ENCODE peak calls at places on chromosomes 12 and 14, in five cellular contexts. R, K, J, Q and V are unnamed samples.

GRCh38 chr12:47730341-47730744 is 5.1 kb upstream of the ENDOU start:
- DNase-seq in R (peak; percentile 61), K (no peak), J (no peak), Q (no peak), V (no peak)

GRCh38 chr14:28515571-28515970 is 251.0 kb upstream of the FOXG1 start:
- DNase-seq in R (no peak), K (no peak), J (no peak), Q (no peak), V (no peak)

GRCh38 chr12:68331500-68331868 is 678 bp downstream of the MDM1 start:
- DNase-seq in R (no peak), K (no peak), J (no peak), Q (no peak), V (no peak)

GRCh38 chr12:121808623-121809022 is 4.8 kb downstream of the SETD1B start:
- DNase-seq in R (no peak), K (no peak), J (no peak), Q (no peak), V (no peak)

GRCh38 chr12:79908366-79908765 is 26.5 kb downstream of the PPP1R12A start:
- DNase-seq in R (no peak), K (no peak), J (no peak), Q (no peak), V (no peak)

GRCh38 chr14:87797001-87797400 is 196.0 kb downstream of the GALC start:
- DNase-seq in R (no peak), K (no peak), J (no peak), Q (no peak), V (no peak)

GRCh38 chr12:58386136-58386535 is 444.8 kb downstream of the ATP23 start:
- DNase-seq in R (no peak), K (no peak), J (no peak), Q (no peak), V (no peak)

GRCh38 chr12:90010089-90010488 is 301.5 kb upstream of the ATP2B1 start:
- DNase-seq in R (no peak), K (no peak), J (no peak), Q (no peak), V (no peak)

GRCh38 chr12:32365473-32366064 is 33.8 kb upstream of the FGD4 start:
- DNase-seq in R (peak; percentile 61), K (peak; percentile 66), J (no peak), Q (peak; percentile 68), V (no peak)

GRCh38 chr12:120528861-120529525 is at the start of gene COQ5:
- DNase-seq in R (peak; percentile 92), K (peak; percentile 94), J (peak; percentile 96), Q (peak; percentile 90), V (peak; percentile 90)

GRCh38 chr14:66652736-66653135 is 144.8 kb downstream of the GPHN start:
- DNase-seq in R (no peak), K (no peak), J (no peak), Q (no peak), V (no peak)

GRCh38 chr14:25406818-25407217 is 356.9 kb upstream of the STXBP6 start:
- DNase-seq in R (no peak), K (peak; percentile 56), J (no peak), Q (peak; percentile 41), V (no peak)

GRCh38 chr14:89399594-89400068 is 17.4 kb downstream of the FOXN3 start:
- DNase-seq in R (no peak), K (no peak), J (no peak), Q (no peak), V (no peak)

GRCh38 chr12:69655616-69656336 is 43.3 kb downstream of the BEST3 start:
- DNase-seq in R (no peak), K (no peak), J (no peak), Q (no peak), V (no peak)

GRCh38 chr14:20809917-20810316 is 7.3 kb upstream of the RNASE1 start:
- DNase-seq in R (no peak), K (no peak), J (no peak), Q (no peak), V (no peak)

GRCh38 chr12:20514598-20514997 is 146.3 kb downstream of the PDE3A start:
- DNase-seq in R (no peak), K (no peak), J (no peak), Q (no peak), V (no peak)

GRCh38 chr12:98154850-98155249 is 360.5 kb upstream of the TMPO start:
- DNase-seq in R (no peak), K (no peak), J (no peak), Q (peak; percentile 61), V (no peak)

GRCh38 chr14:72888202-72888601 is 5.7 kb downstream of the DPF3 start:
- DNase-seq in R (no peak), K (no peak), J (no peak), Q (no peak), V (no peak)

GRCh38 chr14:86574026-86574777 is 1044.3 kb downstream of the FLRT2 start:
- DNase-seq in R (no peak), K (no peak), J (no peak), Q (no peak), V (no peak)

GRCh38 chr12:59023861-59024424 is 103.6 kb upstream of the LRIG3 start:
- DNase-seq in R (no peak), K (no peak), J (no peak), Q (no peak), V (no peak)

GRCh38 chr12:119417440-119417839 is 82.9 kb downstream of the CCDC60 start:
- DNase-seq in R (no peak), K (no peak), J (no peak), Q (no peak), V (no peak)

GRCh38 chr14:23485311-23485710 is 15.8 kb downstream of the NGDN start:
- DNase-seq in R (no peak), K (no peak), J (no peak), Q (no peak), V (no peak)

GRCh38 chr14:105224845-105225585 is 23.3 kb upstream of the BTBD6 start:
- DNase-seq in R (no peak), K (no peak), J (peak; percentile 42), Q (no peak), V (no peak)

GRCh38 chr14:105226198-105226597 is 22.1 kb upstream of the BTBD6 start:
- DNase-seq in R (no peak), K (no peak), J (peak; percentile 55), Q (no peak), V (no peak)

GRCh38 chr14:105223260-105223659 is 25.1 kb upstream of the BTBD6 start:
- DNase-seq in R (no peak), K (no peak), J (no peak), Q (no peak), V (no peak)

GRCh38 chr14:105221598-105222178 is 26.6 kb upstream of the BTBD6 start:
- DNase-seq in R (peak; percentile 91), K (no peak), J (peak; percentile 52), Q (no peak), V (no peak)

GRCh38 chr14:105223770-105224544 is 24.4 kb upstream of the BTBD6 start:
- DNase-seq in R (no peak), K (no peak), J (no peak), Q (no peak), V (no peak)
- TF ChIP-seq CTCF in R (no peak), K (no peak), J (no peak), Q (no peak), V (no peak)

GRCh38 chr14:100028990-100029677 is 36.1 kb upstream of the EVL start:
- DNase-seq in R (no peak), K (no peak), J (no peak), Q (no peak), V (no peak)
- TF ChIP-seq CTCF in R (no peak), K (no peak), J (no peak), Q (peak; percentile 20), V (peak; percentile 21)

GRCh38 chr12:113003631-113004030 is 25.3 kb downstream of the OAS2 start:
- DNase-seq in R (no peak), K (no peak), J (no peak), Q (no peak), V (no peak)

GRCh38 chr12:112998997-112999767 is 20.9 kb downstream of the OAS2 start:
- DNase-seq in R (no peak), K (no peak), J (peak; percentile 22), Q (no peak), V (no peak)

GRCh38 chr12:113002676-113003075 is 24.4 kb downstream of the OAS2 start:
- DNase-seq in R (no peak), K (no peak), J (no peak), Q (no peak), V (no peak)

GRCh38 chr12:113000433-113000832 is 22.1 kb downstream of the OAS2 start:
- DNase-seq in R (no peak), K (no peak), J (no peak), Q (no peak), V (no peak)

DNA sequence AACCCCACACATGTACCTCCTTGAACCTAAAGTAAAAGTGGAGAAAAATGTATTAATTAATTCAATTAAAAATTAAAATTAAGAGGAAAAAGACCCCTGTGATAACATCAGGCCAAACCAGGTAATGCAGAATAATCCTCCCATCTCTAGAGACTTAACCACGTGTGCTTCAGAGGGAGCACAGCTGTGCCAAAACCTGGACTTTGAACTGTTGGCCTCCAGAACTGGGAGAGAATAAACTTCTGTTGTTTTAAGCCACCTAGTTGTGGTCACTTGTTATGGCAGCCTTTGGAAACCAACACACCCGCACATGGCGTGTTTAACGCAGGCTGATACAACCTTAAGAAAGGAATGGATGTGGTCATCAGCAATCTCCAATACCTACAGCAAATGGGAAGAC is 23.8 kb downstream of the OAS2 start:
- DNase-seq in R (no peak), K (no peak), J (no peak), Q (no peak), V (no peak)
- TF ChIP-seq CTCF in R (no peak), K (no peak), J (no peak), Q (no peak), V (peak; percentile 30)

GRCh38 chr14:39432179-39432618 is at the start of gene FBXO33:
- DNase-seq in R (peak; percentile 97), K (peak; percentile 96), J (peak; percentile 99), Q (peak; percentile 96), V (peak; percentile 94)

GRCh38 chr14:39433452-39433813 is 1.2 kb upstream of the FBXO33 start:
- DNase-seq in R (no peak), K (no peak), J (no peak), Q (no peak), V (no peak)

GRCh38 chr14:39434401-39434800 is 2.2 kb upstream of the FBXO33 start:
- DNase-seq in R (no peak), K (no peak), J (no peak), Q (no peak), V (no peak)

GRCh38 chr14:39431416-39432178 is 636 bp downstream of the FBXO33 start:
- DNase-seq in R (peak; percentile 58), K (peak; percentile 55), J (no peak), Q (peak; percentile 56), V (peak; percentile 70)

DNA sequence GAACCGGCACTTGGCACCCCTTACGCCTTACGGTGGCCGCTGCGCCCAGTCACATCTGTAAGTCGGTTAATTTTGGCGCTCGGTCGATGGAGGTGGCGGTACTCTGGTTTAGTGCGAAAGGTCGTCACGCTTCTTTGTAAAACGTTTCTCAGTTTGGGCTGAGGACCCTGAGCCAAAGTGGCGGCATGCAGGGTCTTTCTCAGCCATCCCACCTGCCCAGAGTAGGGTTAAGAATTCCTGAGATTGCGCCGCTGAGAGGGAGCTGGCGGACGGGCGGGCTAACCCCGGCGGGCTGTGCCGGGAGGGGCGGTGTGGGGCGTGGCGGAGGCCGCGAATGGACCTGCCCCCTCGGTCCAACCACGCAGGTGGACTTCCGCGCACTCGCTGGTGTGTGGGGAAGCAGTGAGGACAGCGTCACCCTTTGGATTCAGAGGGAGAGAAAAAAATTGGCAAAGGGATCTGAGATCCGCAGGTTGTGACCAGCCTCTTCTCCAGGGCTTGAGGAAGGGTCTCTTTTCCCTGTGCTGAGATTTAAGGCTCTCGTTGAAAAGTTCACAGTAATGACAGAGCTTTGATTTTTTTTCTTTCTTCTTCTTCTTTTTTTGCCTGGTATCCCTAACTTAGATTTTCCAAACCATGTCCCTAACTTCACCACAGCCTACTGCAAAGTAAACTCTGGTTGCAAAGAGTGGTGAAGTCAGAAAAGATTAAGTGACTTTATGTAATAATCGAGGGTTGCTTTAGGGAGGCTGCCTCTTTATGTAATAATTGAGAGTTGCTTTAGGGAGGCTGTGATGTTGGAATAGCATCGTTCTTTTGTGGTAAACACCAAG is 602 bp upstream of the FBXO33 start:
- DNase-seq in R (peak; percentile 94), K (peak; percentile 93), J (peak; percentile 97), Q (peak; percentile 95), V (peak; percentile 90)
- TF ChIP-seq CTCF in R (no peak), K (no peak), J (peak; percentile 36), Q (no peak), V (peak; percentile 28)